ENCODE peak calls at places on chromosomes 12 and 14, in five cellular contexts. H is sigmoid colon, P is K562, N is body of pancreas, B is esophagus muscularis mucosa. K is an unnamed sample.
A peak's percentile ranks its signal among the peaks of the same experiment; 100 is the strongest.

GRCh38 chr14:99603471-99603933 is 505 bp downstream of the CCDC85C start:
- DNase-seq in B (no peak), N (peak; percentile 58), H (no peak), P (no peak), K (no peak)

GRCh38 chr12:105317453-105317852 is 13.0 kb upstream of the C12orf75 start:
- DNase-seq in P (no peak), B (no peak), N (no peak), H (no peak), K (no peak)

GRCh38 chr14:99512110-99512449 is 30.9 kb downstream of the CCNK start:
- DNase-seq in N (no peak), P (no peak), B (no peak), H (no peak), K (no peak)

GRCh38 chr14:23953464-23954278 is at the start of gene DHRS4:
- DNase-seq in P (peak; percentile 66), N (peak; percentile 89), H (peak; percentile 90), B (peak; percentile 93), K (no peak)

GRCh38 chr12:91181053-91181452 is 1.6 kb downstream of the DCN start:
- DNase-seq in P (no peak), N (no peak), B (no peak), H (no peak), K (no peak)

GRCh38 chr12:108635201-108635996 is 1.7 kb upstream of the SELPLG start:
- DNase-seq in N (no peak), P (no peak), H (no peak), B (no peak), K (peak; percentile 58)

GRCh38 chr14:99706121-99706900 is 22.2 kb downstream of the CYP46A1 start:
- DNase-seq in N (no peak), B (peak; percentile 37), H (no peak), P (no peak), K (peak; percentile 44)

GRCh38 chr12:26786491-26787124 is 46.4 kb downstream of the ITPR2 start:
- DNase-seq in H (no peak), N (no peak), P (no peak), B (no peak), K (no peak)

GRCh38 chr14:33932526-33933292 is 18.2 kb downstream of the EGLN3 start:
- DNase-seq in B (no peak), H (no peak), N (no peak), P (no peak), K (no peak)

GRCh38 chr12:82981150-82981549 is 294.4 kb downstream of the TMTC2 start:
- DNase-seq in H (no peak), N (no peak), P (no peak), B (no peak), K (no peak)

GRCh38 chr12:49342914-49343731 is 3.6 kb upstream of the DNAJC22 start:
- DNase-seq in N (peak; percentile 29), H (peak; percentile 65), P (peak; percentile 35), B (no peak), K (no peak)

GRCh38 chr12:88781909-88782308 is 201.6 kb upstream of the KITLG start:
- DNase-seq in H (no peak), P (no peak), B (no peak), N (no peak), K (no peak)

GRCh38 chr12:39036060-39036459 is 130.7 kb upstream of the CPNE8 start:
- DNase-seq in H (no peak), B (no peak), P (no peak), N (no peak), K (no peak)

GRCh38 chr14:69378274-69378673 is 19.8 kb downstream of the ERH start:
- DNase-seq in N (no peak), P (no peak), B (no peak), H (no peak), K (no peak)

GRCh38 chr14:30223385-30223785 is 295.7 kb upstream of the PRKD1 start:
- DNase-seq in P (no peak), N (peak; percentile 97), H (peak; percentile 80), B (no peak), K (no peak)

GRCh38 chr12:66011731-66012130 is 118.8 kb downstream of the LLPH start:
- DNase-seq in H (no peak), P (no peak), N (no peak), B (no peak), K (no peak)

GRCh38 chr12:115949675-115950074 is 327.8 kb downstream of the MED13L start:
- DNase-seq in N (no peak), P (no peak), H (no peak), B (peak; percentile 86), K (no peak)

GRCh38 chr12:106205208-106206069 is 42.4 kb downstream of the CKAP4 start:
- DNase-seq in N (peak; percentile 24), B (peak; percentile 55), P (no peak), H (no peak), K (no peak)

GRCh38 chr12:116614194-116614885 is 55.2 kb downstream of the MAP1LC3B2 start:
- DNase-seq in B (no peak), N (no peak), P (no peak), H (no peak), K (no peak)

GRCh38 chr12:56129210-56129691 is 1.2 kb downstream of the ESYT1 start:
- DNase-seq in P (peak; percentile 79), N (peak; percentile 64), B (no peak), H (peak; percentile 88), K (no peak)

GRCh38 chr14:54805521-54806322 is 96.9 kb downstream of the GCH1 start:
- DNase-seq in H (peak; percentile 89), N (peak; percentile 80), B (peak; percentile 96), P (peak; percentile 71), K (peak; percentile 86)

GRCh38 chr12:108374596-108375320 is 35.6 kb upstream of the CMKLR1 start:
- DNase-seq in H (no peak), P (no peak), N (no peak), B (no peak), K (no peak)

GRCh38 chr14:80017796-80018195 is 193.5 kb downstream of the DIO2 start:
- DNase-seq in N (no peak), H (no peak), P (no peak), B (no peak), K (no peak)

GRCh38 chr14:99838555-99839193 is 45.5 kb downstream of the EML1 start:
- DNase-seq in N (peak; percentile 21), B (peak; percentile 50), P (no peak), H (no peak), K (no peak)

GRCh38 chr12:100453953-100454352 is 19.7 kb upstream of the NR1H4 start:
- DNase-seq in H (no peak), N (no peak), P (no peak), B (no peak), K (no peak)

GRCh38 chr14:59507063-59507751 is 22.9 kb downstream of the JKAMP start:
- DNase-seq in H (no peak), N (peak; percentile 49), B (no peak), P (peak; percentile 61), K (no peak)

GRCh38 chr12:30953257-30953656 is 26.7 kb downstream of the TSPAN11 start:
- DNase-seq in N (no peak), P (no peak), B (no peak), H (no peak), K (no peak)

GRCh38 chr12:64450711-64451486 is 1.0 kb upstream of the TBK1 start:
- DNase-seq in N (no peak), B (no peak), P (peak; percentile 21), H (no peak), K (no peak)

GRCh38 chr12:105272814-105273416 is 36.9 kb upstream of the APPL2 start:
- DNase-seq in B (peak; percentile 62), P (peak; percentile 24), N (no peak), H (no peak), K (no peak)

GRCh38 chr12:47219243-47219642 is 139.5 kb upstream of the AMIGO2 start:
- DNase-seq in B (no peak), H (no peak), P (no peak), N (peak; percentile 31), K (no peak)

GRCh38 chr14:78164226-78164853 is 5.8 kb upstream of the NRXN3 start:
- DNase-seq in P (peak; percentile 41), H (no peak), N (peak; percentile 18), B (no peak), K (no peak)

GRCh38 chr12:76670776-76671175 is 93.1 kb upstream of the ZDHHC17 start:
- DNase-seq in N (no peak), B (no peak), P (no peak), H (no peak), K (no peak)

GRCh38 chr12:39675263-39675662 is 55.7 kb upstream of the ABCD2 start:
- DNase-seq in H (no peak), N (no peak), B (no peak), P (no peak), K (no peak)

GRCh38 chr12:15712823-15713663 is 76.1 kb downstream of the EPS8 start:
- DNase-seq in P (no peak), H (peak; percentile 61), N (peak; percentile 72), B (no peak), K (no peak)

GRCh38 chr12:96862326-96862725 is 44.7 kb upstream of the NEDD1 start:
- DNase-seq in H (no peak), P (no peak), B (no peak), N (no peak), K (no peak)

GRCh38 chr14:61003571-61003970 is 22.5 kb downstream of the SLC38A6 start:
- DNase-seq in H (no peak), B (no peak), N (no peak), P (no peak), K (no peak)

GRCh38 chr12:62714409-62715075 is 220.4 kb downstream of the PPM1H start:
- DNase-seq in H (no peak), N (no peak), B (no peak), P (no peak), K (no peak)

GRCh38 chr12:1054103-1054838 is 63.2 kb downstream of the ERC1 start:
- DNase-seq in B (no peak), N (no peak), P (no peak), H (no peak), K (no peak)
- H3K4me3 ChIP-seq in B (no peak overlapping the region), N (no peak overlapping the region), P (no peak overlapping the region), H (no peak overlapping the region), K (no peak overlapping the region)

GRCh38 chr12:52006726-52007157 is at the start of gene TAMALIN:
- DNase-seq in H (peak; percentile 90), N (peak; percentile 70), B (no peak), P (no peak), K (no peak)
- TF ChIP-seq POLR2A in H (no peak), N (peak; percentile 83), B (peak; percentile 79), P (no peak), K (no peak)

GRCh38 chr12:22101749-22102243 is 55.8 kb downstream of the CMAS start:
- DNase-seq in P (no peak), N (no peak), H (no peak), B (no peak), K (no peak)
- H3K4me3 ChIP-seq in P (no peak overlapping the region), N (no peak overlapping the region), H (no peak overlapping the region), B (no peak overlapping the region), K (no peak overlapping the region)

GRCh38 chr14:21510735-21511657 is at the start of gene METTL3:
- DNase-seq in N (peak; percentile 98), B (peak; percentile 99), H (peak; percentile 99), P (peak; percentile 87), K (peak; percentile 97)
- TF ChIP-seq POLR2A in N (no peak), B (no peak), H (no peak), P (peak; percentile 91), K (no peak)

DNA sequence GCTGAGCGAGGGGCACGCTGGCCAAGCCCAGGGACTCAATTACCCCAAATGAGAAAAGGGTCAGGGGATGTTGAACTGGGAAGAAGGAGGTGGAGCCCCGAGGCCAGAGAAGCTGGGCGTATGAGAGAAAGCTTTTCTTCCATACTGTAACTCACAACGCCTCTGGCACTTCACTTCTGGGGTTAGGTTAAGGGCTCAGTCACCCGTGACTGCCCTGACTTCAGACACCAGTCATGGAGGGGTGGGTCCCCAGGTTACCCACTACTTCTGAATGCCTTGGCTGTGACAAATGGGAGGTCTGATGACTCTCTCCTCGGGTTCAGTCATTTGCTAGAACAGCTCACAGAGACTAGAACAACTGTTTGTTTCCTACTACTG is 5.5 kb upstream of the GPR132 start:
- DNase-seq in N (no peak), P (no peak), B (no peak), H (no peak), K (no peak)
- H3K4me3 ChIP-seq in N (no peak overlapping the region), P (no peak overlapping the region), B (no peak overlapping the region), H (no peak overlapping the region), K (no peak overlapping the region)